ENCODE peak calls at places on chromosomes 16 and 17, in six cellular contexts. One of them, this sample, is unnamed.

GRCh38 chr17:28226563-28226962 is 92.4 kb upstream of the TMEM97 start:
- DNase-seq in fibroblast of pulmonary artery: no peak
- DNase-seq in transverse colon: no peak
- DNase-seq in heart left ventricle: no peak
- DNase-seq in cardiac muscle cell: no peak
- DNase-seq in keratinocyte: no peak
- DNase-seq in this sample: no peak

GRCh38 chr17:82940226-82941020 is 100.6 kb upstream of the ZNF750 start:
- DNase-seq in fibroblast of pulmonary artery: no peak
- DNase-seq in transverse colon: no peak
- DNase-seq in heart left ventricle: no peak
- DNase-seq in cardiac muscle cell: no peak
- DNase-seq in keratinocyte: no peak
- DNase-seq in this sample: no peak

GRCh38 chr16:30652718-30653117 is 2.0 kb downstream of the PRR14 start:
- DNase-seq in fibroblast of pulmonary artery: no peak
- DNase-seq in transverse colon: no peak
- DNase-seq in heart left ventricle: no peak
- DNase-seq in cardiac muscle cell: no peak
- DNase-seq in keratinocyte: no peak
- DNase-seq in this sample: no peak

GRCh38 chr16:89315791-89316581 is 98.5 kb downstream of the ZNF778 start:
- DNase-seq in fibroblast of pulmonary artery: peak
- DNase-seq in transverse colon: peak
- DNase-seq in heart left ventricle: peak
- DNase-seq in cardiac muscle cell: peak
- DNase-seq in keratinocyte: peak
- DNase-seq in this sample: peak

GRCh38 chr17:61581611-61582349 is 9.2 kb downstream of the NACA2 start:
- DNase-seq in fibroblast of pulmonary artery: no peak
- DNase-seq in transverse colon: no peak
- DNase-seq in heart left ventricle: no peak
- DNase-seq in cardiac muscle cell: no peak
- DNase-seq in keratinocyte: no peak
- DNase-seq in this sample: no peak

GRCh38 chr16:75703341-75703740 is 2.1 kb upstream of the DUXB start:
- DNase-seq in fibroblast of pulmonary artery: no peak
- DNase-seq in transverse colon: no peak
- DNase-seq in heart left ventricle: no peak
- DNase-seq in cardiac muscle cell: peak
- DNase-seq in keratinocyte: no peak
- DNase-seq in this sample: no peak

GRCh38 chr17:29711588-29712385 is 89.1 kb upstream of the CORO6 start:
- DNase-seq in fibroblast of pulmonary artery: no peak
- DNase-seq in transverse colon: no peak
- DNase-seq in heart left ventricle: no peak
- DNase-seq in cardiac muscle cell: no peak
- DNase-seq in keratinocyte: no peak
- DNase-seq in this sample: no peak

GRCh38 chr17:32281011-32281451 is 15.4 kb downstream of the RHBDL3 start:
- DNase-seq in fibroblast of pulmonary artery: peak
- DNase-seq in transverse colon: no peak
- DNase-seq in heart left ventricle: peak
- DNase-seq in cardiac muscle cell: no peak
- DNase-seq in keratinocyte: no peak
- DNase-seq in this sample: no peak

GRCh38 chr17:81999587-81999974 is 22.2 kb downstream of the ASPSCR1 start:
- DNase-seq in fibroblast of pulmonary artery: no peak
- DNase-seq in transverse colon: no peak
- DNase-seq in heart left ventricle: no peak
- DNase-seq in cardiac muscle cell: no peak
- DNase-seq in keratinocyte: no peak
- DNase-seq in this sample: no peak

GRCh38 chr16:25013751-25014499 is 1.2 kb downstream of the ARHGAP17 start:
- DNase-seq in fibroblast of pulmonary artery: no peak
- DNase-seq in transverse colon: no peak
- DNase-seq in heart left ventricle: no peak
- DNase-seq in cardiac muscle cell: no peak
- DNase-seq in keratinocyte: no peak
- DNase-seq in this sample: peak

GRCh38 chr17:6843241-6843890 is 11.8 kb upstream of the TEKT1 start:
- DNase-seq in fibroblast of pulmonary artery: peak
- DNase-seq in transverse colon: no peak
- DNase-seq in heart left ventricle: no peak
- DNase-seq in cardiac muscle cell: peak
- DNase-seq in keratinocyte: no peak
- DNase-seq in this sample: peak

GRCh38 chr16:85798901-85799496 is 345 bp downstream of the EMC8 start:
- DNase-seq in fibroblast of pulmonary artery: peak
- DNase-seq in transverse colon: peak
- DNase-seq in heart left ventricle: peak
- DNase-seq in cardiac muscle cell: peak
- DNase-seq in keratinocyte: no peak
- DNase-seq in this sample: peak

GRCh38 chr17:15268465-15268864 is 3.3 kb upstream of the PMP22 start:
- DNase-seq in fibroblast of pulmonary artery: no peak
- DNase-seq in transverse colon: no peak
- DNase-seq in heart left ventricle: peak
- DNase-seq in cardiac muscle cell: no peak
- DNase-seq in keratinocyte: no peak
- DNase-seq in this sample: no peak

GRCh38 chr17:4365103-4365627 is 1.3 kb downstream of the UBE2G1 start:
- DNase-seq in fibroblast of pulmonary artery: peak
- DNase-seq in transverse colon: peak
- DNase-seq in heart left ventricle: peak
- DNase-seq in cardiac muscle cell: peak
- DNase-seq in keratinocyte: peak
- DNase-seq in this sample: peak

GRCh38 chr17:4365628-4366311 is 705 bp downstream of the UBE2G1 start:
- DNase-seq in fibroblast of pulmonary artery: no peak
- DNase-seq in transverse colon: peak
- DNase-seq in heart left ventricle: peak
- DNase-seq in cardiac muscle cell: peak
- DNase-seq in keratinocyte: no peak
- DNase-seq in this sample: no peak

GRCh38 chr17:4369557-4370230 is 3.2 kb upstream of the UBE2G1 start:
- DNase-seq in fibroblast of pulmonary artery: no peak
- DNase-seq in transverse colon: no peak
- DNase-seq in heart left ventricle: no peak
- DNase-seq in cardiac muscle cell: no peak
- DNase-seq in keratinocyte: no peak
- DNase-seq in this sample: no peak

GRCh38 chr17:4366312-4367063 is at the start of gene UBE2G1:
- DNase-seq in fibroblast of pulmonary artery: peak
- DNase-seq in transverse colon: peak
- DNase-seq in heart left ventricle: peak
- DNase-seq in cardiac muscle cell: peak
- DNase-seq in keratinocyte: peak
- DNase-seq in this sample: peak

DNA sequence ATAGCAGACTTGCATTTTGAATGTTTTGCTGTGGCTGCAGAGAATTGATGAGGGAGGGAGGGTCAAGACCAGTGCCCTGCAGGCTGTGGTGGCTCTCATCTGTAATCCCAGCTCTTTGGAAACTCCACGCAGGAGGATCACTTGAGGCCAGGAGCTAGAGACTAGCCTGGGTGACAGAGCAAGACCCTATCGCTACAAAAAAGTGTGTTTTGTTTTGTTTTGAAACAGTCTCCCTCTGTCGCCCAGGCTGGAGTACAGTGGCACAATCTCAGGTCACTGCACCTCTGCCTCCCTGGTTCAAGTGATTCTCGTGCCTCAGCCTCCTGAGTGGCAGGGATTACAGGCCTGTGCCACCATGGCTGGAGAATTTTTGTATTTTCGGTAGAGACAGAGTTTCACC is 1.9 kb upstream of the UBE2G1 start:
- DNase-seq in fibroblast of pulmonary artery: no peak
- DNase-seq in transverse colon: no peak
- DNase-seq in heart left ventricle: no peak
- DNase-seq in cardiac muscle cell: no peak
- DNase-seq in keratinocyte: no peak
- DNase-seq in this sample: no peak
- TF ChIP-seq CTCF in fibroblast of pulmonary artery: no peak
- TF ChIP-seq CTCF in transverse colon: no peak
- TF ChIP-seq CTCF in heart left ventricle: no peak
- TF ChIP-seq CTCF in cardiac muscle cell: no peak
- TF ChIP-seq CTCF in keratinocyte: no peak
- TF ChIP-seq CTCF in this sample: no peak

GRCh38 chr16:73527191-73527590 is 479.3 kb upstream of the ZFHX3 start:
- DNase-seq in fibroblast of pulmonary artery: no peak
- DNase-seq in transverse colon: no peak
- DNase-seq in heart left ventricle: no peak
- DNase-seq in cardiac muscle cell: no peak
- DNase-seq in keratinocyte: no peak
- DNase-seq in this sample: no peak
- TF ChIP-seq CTCF in fibroblast of pulmonary artery: no peak
- TF ChIP-seq CTCF in transverse colon: no peak
- TF ChIP-seq CTCF in heart left ventricle: no peak
- TF ChIP-seq CTCF in cardiac muscle cell: no peak
- TF ChIP-seq CTCF in keratinocyte: no peak
- TF ChIP-seq CTCF in this sample: peak

GRCh38 chr17:75205793-75206163 is 299 bp downstream of the NUP85 start:
- DNase-seq in fibroblast of pulmonary artery: no peak
- DNase-seq in transverse colon: no peak
- DNase-seq in heart left ventricle: no peak
- DNase-seq in cardiac muscle cell: no peak
- DNase-seq in keratinocyte: no peak
- DNase-seq in this sample: no peak
- TF ChIP-seq CTCF in fibroblast of pulmonary artery: no peak
- TF ChIP-seq CTCF in transverse colon: no peak
- TF ChIP-seq CTCF in heart left ventricle: no peak
- TF ChIP-seq CTCF in cardiac muscle cell: no peak
- TF ChIP-seq CTCF in keratinocyte: peak
- TF ChIP-seq CTCF in this sample: no peak

GRCh38 chr17:45889579-45889978 is 4.8 kb upstream of the MAPT start:
- DNase-seq in fibroblast of pulmonary artery: no peak
- DNase-seq in transverse colon: no peak
- DNase-seq in heart left ventricle: no peak
- DNase-seq in cardiac muscle cell: no peak
- DNase-seq in keratinocyte: no peak
- DNase-seq in this sample: no peak
- TF ChIP-seq CTCF in fibroblast of pulmonary artery: no peak
- TF ChIP-seq CTCF in transverse colon: no peak
- TF ChIP-seq CTCF in heart left ventricle: no peak
- TF ChIP-seq CTCF in cardiac muscle cell: no peak
- TF ChIP-seq CTCF in keratinocyte: peak
- TF ChIP-seq CTCF in this sample: no peak

GRCh38 chr17:40726919-40727318 is 23.4 kb upstream of the KRT24 start:
- DNase-seq in fibroblast of pulmonary artery: peak
- DNase-seq in transverse colon: no peak
- DNase-seq in heart left ventricle: no peak
- DNase-seq in cardiac muscle cell: no peak
- DNase-seq in keratinocyte: no peak
- DNase-seq in this sample: no peak
- TF ChIP-seq CTCF in fibroblast of pulmonary artery: peak
- TF ChIP-seq CTCF in transverse colon: no peak
- TF ChIP-seq CTCF in heart left ventricle: no peak
- TF ChIP-seq CTCF in cardiac muscle cell: peak
- TF ChIP-seq CTCF in keratinocyte: peak
- TF ChIP-seq CTCF in this sample: peak

DNA sequence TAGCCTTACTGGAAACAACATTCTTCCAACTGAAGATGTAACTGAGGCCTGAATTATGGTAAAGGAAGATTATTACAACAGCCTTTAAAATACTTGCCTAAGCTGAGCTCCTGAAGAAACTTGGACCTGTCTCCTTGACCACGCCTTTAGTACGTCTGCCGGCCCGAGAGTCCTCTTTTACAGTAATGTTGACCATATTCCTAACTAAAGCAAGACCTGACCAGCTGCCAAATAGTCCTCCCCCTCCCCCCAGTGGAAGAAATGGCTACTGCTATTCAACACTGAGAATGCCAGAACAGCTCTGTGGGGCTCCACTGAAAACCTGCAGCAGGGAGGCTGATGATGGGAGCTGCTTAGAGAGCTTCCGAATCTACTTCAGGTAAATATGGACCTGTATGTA is 12.6 kb upstream of the FOXJ1 start:
- DNase-seq in fibroblast of pulmonary artery: peak
- DNase-seq in transverse colon: no peak
- DNase-seq in heart left ventricle: peak
- DNase-seq in cardiac muscle cell: peak
- DNase-seq in keratinocyte: no peak
- DNase-seq in this sample: no peak
- TF ChIP-seq CTCF in fibroblast of pulmonary artery: peak
- TF ChIP-seq CTCF in transverse colon: no peak
- TF ChIP-seq CTCF in heart left ventricle: no peak
- TF ChIP-seq CTCF in cardiac muscle cell: peak
- TF ChIP-seq CTCF in keratinocyte: peak
- TF ChIP-seq CTCF in this sample: no peak